ENCODE peak calls at places on chromosomes 5 and 9, in six cellular contexts. One of them, this sample, is unnamed.
A peak's percentile ranks its signal among the peaks of the same experiment; 100 is the strongest.

GRCh38 chr9:1058826-1059225 is 8.7 kb downstream of the DMRT2 start:
- DNase-seq in H9: no peak
- DNase-seq in CD8-positive, alpha-beta memory T cell: no peak
- DNase-seq in stomach: no peak
- DNase-seq in cardiac muscle cell: no peak
- DNase-seq in heart left ventricle: no peak
- DNase-seq in this sample: no peak

GRCh38 chr5:50752800-50753199 is 86.4 kb downstream of the PARP8 start:
- DNase-seq in cardiac muscle cell: no peak
- DNase-seq in H9: no peak
- DNase-seq in stomach: no peak
- DNase-seq in heart left ventricle: no peak
- DNase-seq in CD8-positive, alpha-beta memory T cell: no peak
- DNase-seq in this sample: no peak

GRCh38 chr9:75615284-75615683 is 275.2 kb upstream of the PCSK5 start:
- DNase-seq in H9: no peak
- DNase-seq in CD8-positive, alpha-beta memory T cell: no peak
- DNase-seq in heart left ventricle: no peak
- DNase-seq in stomach: no peak
- DNase-seq in cardiac muscle cell: no peak
- DNase-seq in this sample: no peak

GRCh38 chr5:131983244-131983771 is 28.1 kb downstream of the ACSL6 start:
- DNase-seq in cardiac muscle cell: no peak
- DNase-seq in heart left ventricle: no peak
- DNase-seq in H9: no peak
- DNase-seq in CD8-positive, alpha-beta memory T cell: no peak
- DNase-seq in stomach: no peak
- DNase-seq in this sample: no peak

GRCh38 chr5:57598756-57599155 is 116.1 kb upstream of the ACTBL2 start:
- DNase-seq in CD8-positive, alpha-beta memory T cell: no peak
- DNase-seq in H9: no peak
- DNase-seq in stomach: no peak
- DNase-seq in heart left ventricle: no peak
- DNase-seq in cardiac muscle cell: no peak
- DNase-seq in this sample: no peak

GRCh38 chr9:16726718-16727451 is 143.6 kb downstream of the BNC2 start:
- DNase-seq in cardiac muscle cell: peak; percentile 79
- DNase-seq in heart left ventricle: peak; percentile 82
- DNase-seq in CD8-positive, alpha-beta memory T cell: no peak
- DNase-seq in stomach: peak; percentile 62
- DNase-seq in H9: peak; percentile 72
- DNase-seq in this sample: peak; percentile 74

GRCh38 chr5:107873877-107874276 is 203.1 kb upstream of the EFNA5 start:
- DNase-seq in stomach: no peak
- DNase-seq in heart left ventricle: no peak
- DNase-seq in CD8-positive, alpha-beta memory T cell: no peak
- DNase-seq in H9: no peak
- DNase-seq in cardiac muscle cell: no peak
- DNase-seq in this sample: no peak

GRCh38 chr9:71806916-71807315 is 38.6 kb upstream of the CEMIP2 start:
- DNase-seq in cardiac muscle cell: peak; percentile 86
- DNase-seq in H9: peak; percentile 75
- DNase-seq in stomach: peak; percentile 78
- DNase-seq in CD8-positive, alpha-beta memory T cell: peak; percentile 60
- DNase-seq in heart left ventricle: peak; percentile 60
- DNase-seq in this sample: no peak

GRCh38 chr9:133347515-133347984 is 381 bp downstream of the MED22 start:
- DNase-seq in CD8-positive, alpha-beta memory T cell: no peak
- DNase-seq in H9: no peak
- DNase-seq in cardiac muscle cell: peak; percentile 65
- DNase-seq in stomach: no peak
- DNase-seq in heart left ventricle: peak; percentile 55
- DNase-seq in this sample: no peak

GRCh38 chr5:104635216-104635615 is 1072.6 kb upstream of the NUDT12 start:
- DNase-seq in H9: no peak
- DNase-seq in CD8-positive, alpha-beta memory T cell: no peak
- DNase-seq in cardiac muscle cell: no peak
- DNase-seq in stomach: no peak
- DNase-seq in heart left ventricle: no peak
- DNase-seq in this sample: no peak

GRCh38 chr5:165495829-165496380 is 1990.5 kb downstream of the MAT2B start:
- DNase-seq in cardiac muscle cell: no peak
- DNase-seq in H9: no peak
- DNase-seq in heart left ventricle: no peak
- DNase-seq in CD8-positive, alpha-beta memory T cell: no peak
- DNase-seq in stomach: no peak
- DNase-seq in this sample: no peak
- H3K9me3 ChIP-seq in cardiac muscle cell: no peaks in the 10 kb centered on the region
- H3K9me3 ChIP-seq in H9: no peaks in the 10 kb centered on the region
- H3K9me3 ChIP-seq in heart left ventricle: no peaks in the 10 kb centered on the region
- H3K9me3 ChIP-seq in CD8-positive, alpha-beta memory T cell: no peaks in the 10 kb centered on the region
- H3K9me3 ChIP-seq in stomach: no peaks in the 10 kb centered on the region
- H3K9me3 ChIP-seq in this sample: no peaks in the 10 kb centered on the region

GRCh38 chr5:166750376-166750775 is 1541.1 kb upstream of the WWC1 start:
- DNase-seq in CD8-positive, alpha-beta memory T cell: no peak
- DNase-seq in H9: no peak
- DNase-seq in stomach: no peak
- DNase-seq in heart left ventricle: no peak
- DNase-seq in cardiac muscle cell: no peak
- DNase-seq in this sample: no peak

DNA sequence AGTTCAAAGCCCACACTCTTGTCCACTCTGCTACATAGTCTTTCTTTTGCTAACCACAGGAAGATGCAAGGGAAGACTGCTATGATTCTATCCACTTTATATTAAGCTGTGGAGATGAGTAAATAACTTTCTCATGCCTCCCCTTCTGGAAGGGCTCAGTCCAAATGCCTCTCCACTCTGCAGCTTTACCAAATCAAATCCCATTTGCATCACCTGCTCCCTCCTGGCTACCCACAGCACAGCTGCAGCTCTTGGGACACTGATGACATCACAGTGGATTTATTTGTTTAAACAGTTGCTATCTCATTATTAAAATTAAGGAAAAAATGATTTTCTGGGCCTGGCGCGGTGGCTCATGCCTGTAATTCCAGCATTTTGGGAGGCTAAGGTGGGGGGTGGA is 1544.9 kb upstream of the WWC1 start:
- DNase-seq in CD8-positive, alpha-beta memory T cell: no peak
- DNase-seq in H9: no peak
- DNase-seq in stomach: no peak
- DNase-seq in heart left ventricle: no peak
- DNase-seq in cardiac muscle cell: no peak
- DNase-seq in this sample: no peak
- H3K9me3 ChIP-seq in CD8-positive, alpha-beta memory T cell: no peaks in the 10 kb centered on the region
- H3K9me3 ChIP-seq in H9: no peaks in the 10 kb centered on the region
- H3K9me3 ChIP-seq in stomach: no peaks in the 10 kb centered on the region
- H3K9me3 ChIP-seq in heart left ventricle: no peaks in the 10 kb centered on the region
- H3K9me3 ChIP-seq in cardiac muscle cell: no peaks in the 10 kb centered on the region
- H3K9me3 ChIP-seq in this sample: peaks cover 2% of the 10 kb centered on the region

GRCh38 chr9:80326105-80326504 is 754.3 kb downstream of the TLE4 start:
- DNase-seq in heart left ventricle: no peak
- DNase-seq in cardiac muscle cell: no peak
- DNase-seq in H9: no peak
- DNase-seq in CD8-positive, alpha-beta memory T cell: no peak
- DNase-seq in stomach: no peak
- DNase-seq in this sample: no peak
- H3K9me3 ChIP-seq in heart left ventricle: peaks cover 6% of the 10 kb centered on the region
- H3K9me3 ChIP-seq in cardiac muscle cell: no peaks in the 10 kb centered on the region
- H3K9me3 ChIP-seq in H9: no peaks in the 10 kb centered on the region
- H3K9me3 ChIP-seq in CD8-positive, alpha-beta memory T cell: no peaks in the 10 kb centered on the region
- H3K9me3 ChIP-seq in stomach: peaks cover 11% of the 10 kb centered on the region
- H3K9me3 ChIP-seq in this sample: peaks cover 18% of the 10 kb centered on the region

GRCh38 chr9:117492476-117492875 is 77.6 kb upstream of the ASTN2 start:
- DNase-seq in CD8-positive, alpha-beta memory T cell: no peak
- DNase-seq in heart left ventricle: no peak
- DNase-seq in stomach: no peak
- DNase-seq in cardiac muscle cell: no peak
- DNase-seq in H9: no peak
- DNase-seq in this sample: no peak

GRCh38 chr9:117491491-117491890 is 76.6 kb upstream of the ASTN2 start:
- DNase-seq in cardiac muscle cell: no peak
- DNase-seq in heart left ventricle: no peak
- DNase-seq in H9: no peak
- DNase-seq in CD8-positive, alpha-beta memory T cell: no peak
- DNase-seq in stomach: peak; percentile 73
- DNase-seq in this sample: no peak

GRCh38 chr9:117494401-117495130 is 79.7 kb upstream of the ASTN2 start:
- DNase-seq in H9: no peak
- DNase-seq in cardiac muscle cell: no peak
- DNase-seq in heart left ventricle: no peak
- DNase-seq in CD8-positive, alpha-beta memory T cell: no peak
- DNase-seq in stomach: no peak
- DNase-seq in this sample: no peak

GRCh38 chr9:117496307-117496706 is 81.5 kb upstream of the ASTN2 start:
- DNase-seq in heart left ventricle: no peak
- DNase-seq in CD8-positive, alpha-beta memory T cell: no peak
- DNase-seq in cardiac muscle cell: no peak
- DNase-seq in stomach: no peak
- DNase-seq in H9: no peak
- DNase-seq in this sample: no peak
- H3K9me3 ChIP-seq in heart left ventricle: no peaks in the 10 kb centered on the region
- H3K9me3 ChIP-seq in CD8-positive, alpha-beta memory T cell: no peaks in the 10 kb centered on the region
- H3K9me3 ChIP-seq in cardiac muscle cell: peaks cover 2% of the 10 kb centered on the region
- H3K9me3 ChIP-seq in stomach: no peaks in the 10 kb centered on the region
- H3K9me3 ChIP-seq in H9: no peaks in the 10 kb centered on the region
- H3K9me3 ChIP-seq in this sample: no peaks in the 10 kb centered on the region

GRCh38 chr5:40134883-40135520 is 544.7 kb upstream of the PTGER4 start:
- DNase-seq in heart left ventricle: no peak
- DNase-seq in cardiac muscle cell: no peak
- DNase-seq in CD8-positive, alpha-beta memory T cell: no peak
- DNase-seq in H9: no peak
- DNase-seq in stomach: no peak
- DNase-seq in this sample: no peak
- H3K9me3 ChIP-seq in heart left ventricle: no peaks in the 10 kb centered on the region
- H3K9me3 ChIP-seq in cardiac muscle cell: no peaks in the 10 kb centered on the region
- H3K9me3 ChIP-seq in CD8-positive, alpha-beta memory T cell: no peaks in the 10 kb centered on the region
- H3K9me3 ChIP-seq in H9: no peaks in the 10 kb centered on the region
- H3K9me3 ChIP-seq in stomach: no peaks in the 10 kb centered on the region
- H3K9me3 ChIP-seq in this sample: no peaks in the 10 kb centered on the region

GRCh38 chr5:3893527-3893926 is 297.9 kb downstream of the IRX1 start:
- DNase-seq in H9: no peak
- DNase-seq in heart left ventricle: no peak
- DNase-seq in CD8-positive, alpha-beta memory T cell: no peak
- DNase-seq in cardiac muscle cell: no peak
- DNase-seq in stomach: no peak
- DNase-seq in this sample: no peak

GRCh38 chr5:3899093-3899492 is 303.5 kb downstream of the IRX1 start:
- DNase-seq in H9: no peak
- DNase-seq in CD8-positive, alpha-beta memory T cell: no peak
- DNase-seq in stomach: no peak
- DNase-seq in cardiac muscle cell: no peak
- DNase-seq in heart left ventricle: no peak
- DNase-seq in this sample: no peak

GRCh38 chr5:3891118-3891517 is 295.5 kb downstream of the IRX1 start:
- DNase-seq in H9: peak; percentile 41
- DNase-seq in heart left ventricle: no peak
- DNase-seq in CD8-positive, alpha-beta memory T cell: no peak
- DNase-seq in cardiac muscle cell: no peak
- DNase-seq in stomach: no peak
- DNase-seq in this sample: no peak

GRCh38 chr5:3893975-3894374 is 298.3 kb downstream of the IRX1 start:
- DNase-seq in stomach: no peak
- DNase-seq in cardiac muscle cell: no peak
- DNase-seq in H9: no peak
- DNase-seq in CD8-positive, alpha-beta memory T cell: no peak
- DNase-seq in heart left ventricle: no peak
- DNase-seq in this sample: no peak

GRCh38 chr5:3896098-3896497 is 300.5 kb downstream of the IRX1 start:
- DNase-seq in heart left ventricle: no peak
- DNase-seq in cardiac muscle cell: no peak
- DNase-seq in H9: no peak
- DNase-seq in stomach: no peak
- DNase-seq in CD8-positive, alpha-beta memory T cell: no peak
- DNase-seq in this sample: no peak
- H3K9me3 ChIP-seq in heart left ventricle: no peaks in the 10 kb centered on the region
- H3K9me3 ChIP-seq in cardiac muscle cell: no peaks in the 10 kb centered on the region
- H3K9me3 ChIP-seq in H9: no peaks in the 10 kb centered on the region
- H3K9me3 ChIP-seq in stomach: no peaks in the 10 kb centered on the region
- H3K9me3 ChIP-seq in CD8-positive, alpha-beta memory T cell: no peaks in the 10 kb centered on the region
- H3K9me3 ChIP-seq in this sample: peaks cover 3% of the 10 kb centered on the region

GRCh38 chr5:79168031-79168430 is 56.4 kb downstream of the BHMT start:
- DNase-seq in H9: no peak
- DNase-seq in stomach: no peak
- DNase-seq in cardiac muscle cell: no peak
- DNase-seq in CD8-positive, alpha-beta memory T cell: no peak
- DNase-seq in heart left ventricle: no peak
- DNase-seq in this sample: no peak
- H3K9me3 ChIP-seq in H9: no peaks in the 10 kb centered on the region
- H3K9me3 ChIP-seq in stomach: no peaks in the 10 kb centered on the region
- H3K9me3 ChIP-seq in cardiac muscle cell: no peaks in the 10 kb centered on the region
- H3K9me3 ChIP-seq in CD8-positive, alpha-beta memory T cell: no peaks in the 10 kb centered on the region
- H3K9me3 ChIP-seq in heart left ventricle: no peaks in the 10 kb centered on the region
- H3K9me3 ChIP-seq in this sample: no peaks in the 10 kb centered on the region

DNA sequence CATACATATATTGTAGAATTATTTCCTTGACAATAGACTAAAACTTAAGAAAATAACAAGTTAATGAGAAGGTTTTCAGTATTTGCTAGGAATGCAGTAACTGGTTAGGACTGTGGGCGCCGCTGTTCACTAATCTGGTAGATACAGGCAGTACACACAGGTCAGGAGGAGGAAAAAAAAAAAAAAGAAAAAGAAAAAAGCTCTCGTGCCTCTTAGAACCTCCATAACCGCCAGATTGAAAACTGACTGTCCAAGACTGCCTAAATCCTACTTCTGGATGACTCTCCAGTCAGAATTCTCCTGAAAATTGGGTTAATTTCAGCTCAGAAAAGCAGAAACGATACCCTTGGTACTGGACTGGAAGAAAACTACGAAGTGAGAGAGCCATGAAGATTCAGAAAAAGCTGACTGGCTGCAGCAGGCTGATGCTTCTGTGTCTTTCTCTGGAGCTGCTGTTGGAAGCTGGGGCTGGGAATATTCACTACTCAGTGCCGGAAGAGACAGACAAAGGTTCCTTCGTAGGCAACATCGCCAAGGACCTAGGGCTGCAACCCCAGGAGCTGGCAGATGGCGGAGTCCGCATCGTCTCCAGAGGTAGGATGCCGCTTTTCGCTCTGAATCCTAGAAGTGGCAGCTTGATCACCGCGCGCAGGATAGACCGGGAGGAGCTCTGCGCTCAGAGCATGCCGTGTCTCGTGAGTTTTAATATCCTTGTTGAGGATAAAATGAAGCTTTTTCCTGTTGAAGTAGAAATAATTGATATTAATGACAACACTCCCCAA is at the start of gene PCDHGA1:
- DNase-seq in CD8-positive, alpha-beta memory T cell: no peak
- DNase-seq in stomach: no peak
- DNase-seq in cardiac muscle cell: no peak
- DNase-seq in heart left ventricle: peak; percentile 47
- DNase-seq in H9: no peak
- DNase-seq in this sample: peak; percentile 35
- H3K9me3 ChIP-seq in CD8-positive, alpha-beta memory T cell: no peaks in the 10 kb centered on the region
- H3K9me3 ChIP-seq in stomach: peaks cover 97% of the 10 kb centered on the region
- H3K9me3 ChIP-seq in cardiac muscle cell: no peaks in the 10 kb centered on the region
- H3K9me3 ChIP-seq in heart left ventricle: peaks cover 87% of the 10 kb centered on the region
- H3K9me3 ChIP-seq in H9: peaks cover 22% of the 10 kb centered on the region
- H3K9me3 ChIP-seq in this sample: peaks cover 36% of the 10 kb centered on the region

This sample was measured in mucosa of descending colon.